ENCODE peak calls at places on chromosomes 13 and 19, in four cellular contexts. P is foreskin keratinocyte, K is lung, S is neuronal stem cell. J is an unnamed sample.

GRCh38 chr13:29594310-29594709 is 1.2 kb downstream of the SLC7A1 start:
- DNase-seq in S (peak), K (no peak), P (peak), J (no peak)

GRCh38 chr19:46714523-46715106 is 2.3 kb downstream of the PRKD2 start:
- DNase-seq in K (no peak), S (no peak), P (peak), J (no peak)

GRCh38 chr13:41905600-41906254 is 55.2 kb downstream of the VWA8 start:
- DNase-seq in K (no peak), S (no peak), P (peak), J (no peak)

GRCh38 chr13:78265098-78265497 is 338.3 kb downstream of the POU4F1 start:
- DNase-seq in P (no peak), S (no peak), K (no peak), J (no peak)

GRCh38 chr19:11612816-11613511 is 15.7 kb downstream of the ZNF627 start:
- DNase-seq in S (no peak), P (no peak), K (no peak), J (no peak)

GRCh38 chr13:20702945-20703784 is at the start of gene IL17D:
- DNase-seq in P (no peak), S (no peak), K (no peak), J (no peak)

GRCh38 chr19:44684892-44685847 is 13.8 kb upstream of the CEACAM16 start:
- DNase-seq in S (peak), K (peak), P (peak), J (peak)

GRCh38 chr19:32630338-32630737 is 44.6 kb downstream of the ANKRD27 start:
- DNase-seq in P (no peak), K (no peak), S (no peak), J (no peak)

GRCh38 chr13:94556646-94557045 is 39.3 kb downstream of the TGDS start:
- DNase-seq in S (no peak), P (no peak), K (no peak), J (no peak)

GRCh38 chr13:95564091-95564490 is 11.6 kb downstream of the CLDN10 start:
- DNase-seq in P (no peak), K (no peak), S (no peak), J (no peak)

GRCh38 chr13:23813635-23814034 is 75.6 kb downstream of the MIPEP start:
- DNase-seq in P (no peak), K (no peak), S (no peak), J (no peak)

GRCh38 chr19:31253816-31254551 is 95.3 kb downstream of the TSHZ3 start:
- DNase-seq in P (peak), K (no peak), S (no peak), J (no peak)

GRCh38 chr13:42594577-42595571 is 20.9 kb downstream of the TNFSF11 start:
- DNase-seq in P (no peak), S (peak), K (peak), J (peak)

GRCh38 chr19:51637362-51637978 is 7.3 kb upstream of the SIGLEC5 start:
- DNase-seq in S (no peak), K (no peak), P (no peak), J (no peak)

GRCh38 chr19:15666883-15667282 is 6.0 kb upstream of the CYP4F12 start:
- DNase-seq in P (no peak), K (no peak), S (no peak), J (no peak)

GRCh38 chr13:93982189-93982918 is 497.1 kb downstream of the DCT start:
- DNase-seq in P (no peak), S (no peak), K (no peak), J (no peak)

GRCh38 chr19:9818734-9819589 is at the start of gene FBXL12:
- DNase-seq in K (peak), S (peak), P (peak), J (peak)

GRCh38 chr13:43258771-43259170 is 235.4 kb downstream of the DNAJC15 start:
- DNase-seq in S (no peak), P (no peak), K (no peak), J (no peak)

GRCh38 chr13:20456737-20457136 is 68.9 kb downstream of the CRYL1 start:
- DNase-seq in P (no peak), S (no peak), K (no peak), J (no peak)

J was measured in heart right ventricle.